ENCODE peak calls at places on chromosome 9, in four cellular contexts. One of them, this sample, is unnamed.

GRCh38 chr9:89096807-89097206 is 81.8 kb downstream of the SHC3 start:
- DNase-seq in NCI-H1417: no peak
- DNase-seq in activated CD4-positive, alpha-beta T cell treated with anti-CD3 and anti-CD28 coated beads for 24 hours: no peak
- DNase-seq in HT1080: no peak
- DNase-seq in this sample: no peak

GRCh38 chr9:136947955-136948510 is 3.0 kb downstream of the C8G start:
- DNase-seq in HT1080: peak
- DNase-seq in activated CD4-positive, alpha-beta T cell treated with anti-CD3 and anti-CD28 coated beads for 24 hours: no peak
- DNase-seq in NCI-H1417: no peak
- DNase-seq in this sample: peak

GRCh38 chr9:133351526-133351907 is 3.5 kb downstream of the RPL7A start:
- DNase-seq in NCI-H1417: no peak
- DNase-seq in HT1080: no peak
- DNase-seq in activated CD4-positive, alpha-beta T cell treated with anti-CD3 and anti-CD28 coated beads for 24 hours: no peak
- DNase-seq in this sample: no peak

GRCh38 chr9:113479150-113479761 is 15.7 kb downstream of the RGS3 start:
- DNase-seq in NCI-H1417: no peak
- DNase-seq in activated CD4-positive, alpha-beta T cell treated with anti-CD3 and anti-CD28 coated beads for 24 hours: no peak
- DNase-seq in HT1080: no peak
- DNase-seq in this sample: no peak

GRCh38 chr9:126357074-126357473 is 30.4 kb downstream of the MVB12B start:
- DNase-seq in NCI-H1417: no peak
- DNase-seq in HT1080: no peak
- DNase-seq in activated CD4-positive, alpha-beta T cell treated with anti-CD3 and anti-CD28 coated beads for 24 hours: no peak
- DNase-seq in this sample: no peak

GRCh38 chr9:98523231-98523901 is 185.4 kb downstream of the GABBR2 start:
- DNase-seq in HT1080: peak
- DNase-seq in NCI-H1417: no peak
- DNase-seq in activated CD4-positive, alpha-beta T cell treated with anti-CD3 and anti-CD28 coated beads for 24 hours: no peak
- DNase-seq in this sample: no peak

GRCh38 chr9:38284768-38285080 is 107.8 kb upstream of the ALDH1B1 start:
- DNase-seq in NCI-H1417: peak
- DNase-seq in activated CD4-positive, alpha-beta T cell treated with anti-CD3 and anti-CD28 coated beads for 24 hours: no peak
- DNase-seq in HT1080: no peak
- DNase-seq in this sample: peak

GRCh38 chr9:6584881-6585597 is 60.5 kb downstream of the GLDC start:
- DNase-seq in HT1080: peak
- DNase-seq in NCI-H1417: peak
- DNase-seq in activated CD4-positive, alpha-beta T cell treated with anti-CD3 and anti-CD28 coated beads for 24 hours: no peak
- DNase-seq in this sample: peak

GRCh38 chr9:96554801-96555566 is 64.7 kb downstream of the CDC14B start:
- DNase-seq in NCI-H1417: no peak
- DNase-seq in HT1080: peak
- DNase-seq in activated CD4-positive, alpha-beta T cell treated with anti-CD3 and anti-CD28 coated beads for 24 hours: no peak
- DNase-seq in this sample: no peak

GRCh38 chr9:114093761-114094505 is 5.2 kb downstream of the KIF12 start:
- DNase-seq in activated CD4-positive, alpha-beta T cell treated with anti-CD3 and anti-CD28 coated beads for 24 hours: no peak
- DNase-seq in HT1080: no peak
- DNase-seq in NCI-H1417: no peak
- DNase-seq in this sample: no peak

GRCh38 chr9:132144708-132145365 is 17.0 kb upstream of the NTNG2 start:
- DNase-seq in HT1080: peak
- DNase-seq in activated CD4-positive, alpha-beta T cell treated with anti-CD3 and anti-CD28 coated beads for 24 hours: no peak
- DNase-seq in NCI-H1417: no peak
- DNase-seq in this sample: no peak

GRCh38 chr9:137673871-137674270 is 55.1 kb downstream of the EHMT1 start:
- DNase-seq in activated CD4-positive, alpha-beta T cell treated with anti-CD3 and anti-CD28 coated beads for 24 hours: no peak
- DNase-seq in NCI-H1417: no peak
- DNase-seq in HT1080: no peak
- DNase-seq in this sample: no peak

GRCh38 chr9:21482213-21482612 is at the start of gene IFNE:
- DNase-seq in NCI-H1417: no peak
- DNase-seq in HT1080: no peak
- DNase-seq in activated CD4-positive, alpha-beta T cell treated with anti-CD3 and anti-CD28 coated beads for 24 hours: no peak
- DNase-seq in this sample: no peak

GRCh38 chr9:110029422-110029814 is 178.5 kb downstream of the C9orf152 start:
- DNase-seq in NCI-H1417: no peak
- DNase-seq in HT1080: peak
- DNase-seq in activated CD4-positive, alpha-beta T cell treated with anti-CD3 and anti-CD28 coated beads for 24 hours: no peak
- DNase-seq in this sample: no peak

GRCh38 chr9:136395345-136396218 is 4.4 kb downstream of the SNAPC4 start:
- DNase-seq in activated CD4-positive, alpha-beta T cell treated with anti-CD3 and anti-CD28 coated beads for 24 hours: no peak
- DNase-seq in NCI-H1417: no peak
- DNase-seq in HT1080: no peak
- DNase-seq in this sample: no peak

This sample was measured in NCI-H1092 treated with DMSO at 0.1 percent for 48 hours.